ENCODE peak calls at places on chromosome 15, in nine cellular contexts. One of them, this sample, is unnamed. For H3K9me3, the result is how much of the 10 kb centered on the place peaks cover.

GRCh38 chr15:90674476-90674875 is 42.7 kb upstream of the BLM start:
- DNase-seq in heart left ventricle: no peak
- DNase-seq in K562: no peak
- DNase-seq in HCT116: no peak
- DNase-seq in A549: no peak
- DNase-seq in breast epithelium: no peak
- DNase-seq in adrenal gland: no peak
- DNase-seq in uterus: no peak
- DNase-seq in ovary: no peak
- DNase-seq in this sample: no peak

GRCh38 chr15:99209326-99209725 is 40.1 kb downstream of the TTC23 start:
- DNase-seq in HCT116: no peak
- DNase-seq in breast epithelium: no peak
- DNase-seq in A549: no peak
- DNase-seq in uterus: no peak
- DNase-seq in K562: no peak
- DNase-seq in ovary: no peak
- DNase-seq in heart left ventricle: no peak
- DNase-seq in adrenal gland: peak
- DNase-seq in this sample: no peak

GRCh38 chr15:73386886-73387506 is 18.2 kb upstream of the HCN4 start:
- DNase-seq in K562: no peak
- DNase-seq in heart left ventricle: no peak
- DNase-seq in HCT116: no peak
- DNase-seq in ovary: no peak
- DNase-seq in A549: no peak
- DNase-seq in adrenal gland: no peak
- DNase-seq in breast epithelium: no peak
- DNase-seq in uterus: no peak
- DNase-seq in this sample: no peak

GRCh38 chr15:62786123-62786825 is 256.3 kb upstream of the TPM1 start:
- DNase-seq in HCT116: no peak
- DNase-seq in A549: no peak
- DNase-seq in adrenal gland: no peak
- DNase-seq in breast epithelium: no peak
- DNase-seq in uterus: no peak
- DNase-seq in heart left ventricle: no peak
- DNase-seq in K562: no peak
- DNase-seq in ovary: no peak
- DNase-seq in this sample: no peak

GRCh38 chr15:27977656-27978055 is 121.5 kb downstream of the OCA2 start:
- DNase-seq in K562: no peak
- DNase-seq in A549: no peak
- DNase-seq in breast epithelium: no peak
- DNase-seq in uterus: no peak
- DNase-seq in heart left ventricle: no peak
- DNase-seq in HCT116: no peak
- DNase-seq in ovary: no peak
- DNase-seq in adrenal gland: no peak
- DNase-seq in this sample: no peak

GRCh38 chr15:88661041-88661765 is 22.4 kb downstream of the ISG20 start:
- DNase-seq in uterus: no peak
- DNase-seq in heart left ventricle: no peak
- DNase-seq in K562: no peak
- DNase-seq in HCT116: no peak
- DNase-seq in breast epithelium: no peak
- DNase-seq in A549: no peak
- DNase-seq in adrenal gland: no peak
- DNase-seq in ovary: no peak
- DNase-seq in this sample: no peak

GRCh38 chr15:39880718-39881387 is 39.2 kb downstream of the GPR176 start:
- DNase-seq in uterus: no peak
- DNase-seq in K562: no peak
- DNase-seq in breast epithelium: no peak
- DNase-seq in adrenal gland: no peak
- DNase-seq in HCT116: no peak
- DNase-seq in heart left ventricle: no peak
- DNase-seq in A549: no peak
- DNase-seq in ovary: no peak
- DNase-seq in this sample: no peak

GRCh38 chr15:90648137-90649070 is 68.7 kb upstream of the BLM start:
- DNase-seq in breast epithelium: peak
- DNase-seq in uterus: peak
- DNase-seq in adrenal gland: peak
- DNase-seq in ovary: no peak
- DNase-seq in heart left ventricle: peak
- DNase-seq in HCT116: peak
- DNase-seq in A549: peak
- DNase-seq in K562: peak
- DNase-seq in this sample: peak

GRCh38 chr15:45399381-45400212 is 21.3 kb upstream of the GATM start:
- DNase-seq in A549: peak
- DNase-seq in ovary: no peak
- DNase-seq in breast epithelium: no peak
- DNase-seq in adrenal gland: peak
- DNase-seq in K562: no peak
- DNase-seq in uterus: no peak
- DNase-seq in heart left ventricle: no peak
- DNase-seq in HCT116: peak
- DNase-seq in this sample: no peak

GRCh38 chr15:89206908-89207331 is 14.5 kb downstream of the RLBP1 start:
- DNase-seq in adrenal gland: peak
- DNase-seq in K562: peak
- DNase-seq in breast epithelium: peak
- DNase-seq in ovary: peak
- DNase-seq in heart left ventricle: peak
- DNase-seq in HCT116: peak
- DNase-seq in A549: peak
- DNase-seq in uterus: peak
- DNase-seq in this sample: peak

GRCh38 chr15:101558217-101558941 is 68.9 kb upstream of the PCSK6 start:
- DNase-seq in breast epithelium: no peak
- DNase-seq in adrenal gland: no peak
- DNase-seq in ovary: no peak
- DNase-seq in A549: no peak
- DNase-seq in uterus: no peak
- DNase-seq in K562: no peak
- DNase-seq in heart left ventricle: no peak
- DNase-seq in HCT116: no peak
- DNase-seq in this sample: no peak

GRCh38 chr15:65937476-65937875 is 68.2 kb downstream of the RAB11A start:
- DNase-seq in heart left ventricle: peak
- DNase-seq in adrenal gland: peak
- DNase-seq in ovary: no peak
- DNase-seq in HCT116: no peak
- DNase-seq in A549: no peak
- DNase-seq in uterus: no peak
- DNase-seq in K562: no peak
- DNase-seq in breast epithelium: no peak
- DNase-seq in this sample: no peak

GRCh38 chr15:31932581-31932980 is 97.7 kb upstream of the CHRNA7 start:
- DNase-seq in A549: no peak
- DNase-seq in adrenal gland: no peak
- DNase-seq in K562: no peak
- DNase-seq in HCT116: no peak
- DNase-seq in ovary: no peak
- DNase-seq in heart left ventricle: no peak
- DNase-seq in uterus: no peak
- DNase-seq in breast epithelium: no peak
- DNase-seq in this sample: no peak

GRCh38 chr15:36449084-36449661 is 130.3 kb upstream of the CDIN1 start:
- DNase-seq in heart left ventricle: no peak
- DNase-seq in adrenal gland: no peak
- DNase-seq in ovary: no peak
- DNase-seq in K562: peak
- DNase-seq in uterus: no peak
- DNase-seq in breast epithelium: no peak
- DNase-seq in A549: peak
- DNase-seq in HCT116: peak
- DNase-seq in this sample: no peak

GRCh38 chr15:74294010-74294409 is 57.9 kb downstream of the CCDC33 start:
- DNase-seq in adrenal gland: no peak
- DNase-seq in uterus: no peak
- DNase-seq in HCT116: no peak
- DNase-seq in A549: no peak
- DNase-seq in K562: no peak
- DNase-seq in breast epithelium: no peak
- DNase-seq in heart left ventricle: no peak
- DNase-seq in ovary: no peak
- DNase-seq in this sample: no peak

GRCh38 chr15:77060560-77060959 is 10.3 kb downstream of the TSPAN3 start:
- DNase-seq in HCT116: no peak
- DNase-seq in ovary: no peak
- DNase-seq in K562: no peak
- DNase-seq in adrenal gland: no peak
- DNase-seq in breast epithelium: no peak
- DNase-seq in A549: no peak
- DNase-seq in uterus: no peak
- DNase-seq in heart left ventricle: no peak
- DNase-seq in this sample: no peak

GRCh38 chr15:70761046-70761445 is 2.3 kb downstream of the UACA start:
- DNase-seq in adrenal gland: no peak
- DNase-seq in breast epithelium: no peak
- DNase-seq in ovary: no peak
- DNase-seq in uterus: no peak
- DNase-seq in HCT116: no peak
- DNase-seq in K562: no peak
- DNase-seq in A549: no peak
- DNase-seq in heart left ventricle: no peak
- DNase-seq in this sample: no peak

GRCh38 chr15:94503293-94503692 is 271.9 kb downstream of the MCTP2 start:
- DNase-seq in A549: no peak
- DNase-seq in ovary: no peak
- DNase-seq in breast epithelium: no peak
- DNase-seq in K562: no peak
- DNase-seq in adrenal gland: no peak
- DNase-seq in uterus: no peak
- DNase-seq in heart left ventricle: no peak
- DNase-seq in HCT116: no peak
- DNase-seq in this sample: no peak
- H3K9me3 ChIP-seq in A549: under half
- H3K9me3 ChIP-seq in ovary: under half
- H3K9me3 ChIP-seq in breast epithelium: under half
- H3K9me3 ChIP-seq in K562: under half
- H3K9me3 ChIP-seq in adrenal gland: under half
- H3K9me3 ChIP-seq in uterus: under half
- H3K9me3 ChIP-seq in heart left ventricle: under half
- H3K9me3 ChIP-seq in HCT116: under half
- H3K9me3 ChIP-seq in this sample: under half

GRCh38 chr15:26773917-26774316 is 1.1 kb upstream of the GABRB3 start:
- DNase-seq in breast epithelium: no peak
- DNase-seq in HCT116: no peak
- DNase-seq in ovary: no peak
- DNase-seq in A549: peak
- DNase-seq in K562: no peak
- DNase-seq in uterus: no peak
- DNase-seq in adrenal gland: no peak
- DNase-seq in heart left ventricle: no peak
- DNase-seq in this sample: no peak
- H3K4me3 ChIP-seq in breast epithelium: peak
- H3K4me3 ChIP-seq in HCT116: no peak
- H3K4me3 ChIP-seq in ovary: no peak
- H3K4me3 ChIP-seq in A549: peak
- H3K4me3 ChIP-seq in K562: no peak
- H3K4me3 ChIP-seq in uterus: no peak
- H3K4me3 ChIP-seq in adrenal gland: no peak
- H3K4me3 ChIP-seq in heart left ventricle: peak
- H3K4me3 ChIP-seq in this sample: no peak

GRCh38 chr15:96041982-96042733 is 288.3 kb upstream of the NR2F2 start:
- DNase-seq in A549: no peak
- DNase-seq in K562: no peak
- DNase-seq in adrenal gland: no peak
- DNase-seq in breast epithelium: no peak
- DNase-seq in heart left ventricle: no peak
- DNase-seq in HCT116: no peak
- DNase-seq in uterus: no peak
- DNase-seq in ovary: no peak
- DNase-seq in this sample: no peak
- TF ChIP-seq POLR2A in A549: no peak
- TF ChIP-seq POLR2A in K562: no peak
- TF ChIP-seq POLR2A in adrenal gland: no peak
- TF ChIP-seq POLR2A in breast epithelium: no peak
- TF ChIP-seq POLR2A in heart left ventricle: no peak
- TF ChIP-seq POLR2A in HCT116: no peak
- TF ChIP-seq POLR2A in uterus: no peak
- TF ChIP-seq POLR2A in ovary: no peak
- TF ChIP-seq POLR2A in this sample: no peak

GRCh38 chr15:25180606-25181289 is 226.0 kb downstream of the SNRPN start:
- DNase-seq in ovary: peak
- DNase-seq in heart left ventricle: peak
- DNase-seq in HCT116: no peak
- DNase-seq in K562: no peak
- DNase-seq in uterus: peak
- DNase-seq in breast epithelium: peak
- DNase-seq in A549: no peak
- DNase-seq in adrenal gland: peak
- DNase-seq in this sample: peak

GRCh38 chr15:25179673-25180511 is 225.1 kb downstream of the SNRPN start:
- DNase-seq in uterus: peak
- DNase-seq in breast epithelium: peak
- DNase-seq in adrenal gland: peak
- DNase-seq in ovary: peak
- DNase-seq in A549: no peak
- DNase-seq in heart left ventricle: peak
- DNase-seq in HCT116: no peak
- DNase-seq in K562: no peak
- DNase-seq in this sample: peak

GRCh38 chr15:25182736-25183445 is 228.1 kb downstream of the SNRPN start:
- DNase-seq in breast epithelium: no peak
- DNase-seq in K562: no peak
- DNase-seq in uterus: peak
- DNase-seq in ovary: peak
- DNase-seq in HCT116: no peak
- DNase-seq in heart left ventricle: peak
- DNase-seq in adrenal gland: peak
- DNase-seq in A549: no peak
- DNase-seq in this sample: peak

GRCh38 chr15:25182098-25182478 is 227.3 kb downstream of the SNRPN start:
- DNase-seq in heart left ventricle: no peak
- DNase-seq in breast epithelium: no peak
- DNase-seq in adrenal gland: no peak
- DNase-seq in A549: no peak
- DNase-seq in HCT116: no peak
- DNase-seq in K562: no peak
- DNase-seq in uterus: no peak
- DNase-seq in ovary: no peak
- DNase-seq in this sample: no peak

GRCh38 chr15:25181290-25182097 is 226.7 kb downstream of the SNRPN start:
- DNase-seq in heart left ventricle: no peak
- DNase-seq in breast epithelium: peak
- DNase-seq in uterus: peak
- DNase-seq in adrenal gland: peak
- DNase-seq in K562: no peak
- DNase-seq in A549: no peak
- DNase-seq in HCT116: no peak
- DNase-seq in ovary: peak
- DNase-seq in this sample: peak
- H3K9me3 ChIP-seq in heart left ventricle: under half
- H3K9me3 ChIP-seq in breast epithelium: half or more
- H3K9me3 ChIP-seq in uterus: under half
- H3K9me3 ChIP-seq in adrenal gland: under half
- H3K9me3 ChIP-seq in K562: under half
- H3K9me3 ChIP-seq in A549: under half
- H3K9me3 ChIP-seq in HCT116: under half
- H3K9me3 ChIP-seq in ovary: under half
- H3K9me3 ChIP-seq in this sample: under half